ENCODE peak calls at places on chromosome 2, in four cellular contexts. S is coronary artery, E is GM03348, K is OCI-LY7. C is an unnamed sample.

GRCh38 chr2:121722479-121722878 is 14.2 kb downstream of the NIFK start:
- DNase-seq in E (peak; percentile 50), K (no peak), S (no peak), C (no peak)

GRCh38 chr2:10035053-10035422 is 8.3 kb upstream of the KLF11 start:
- DNase-seq in E (no peak), K (no peak), S (no peak), C (no peak)

GRCh38 chr2:54549912-54550518 is 93.9 kb downstream of the SPTBN1 start:
- DNase-seq in E (no peak), K (no peak), S (no peak), C (no peak)

GRCh38 chr2:197161738-197162137 is 148.8 kb downstream of the ANKRD44 start:
- DNase-seq in E (no peak), K (no peak), S (no peak), C (no peak)

GRCh38 chr2:2635025-2635528 is 304.0 kb upstream of the MYT1L start:
- DNase-seq in S (peak; percentile 53), K (no peak), E (no peak), C (no peak)

GRCh38 chr2:188475945-188476344 is 184.3 kb downstream of the GULP1 start:
- DNase-seq in E (peak; percentile 11), S (no peak), K (no peak), C (no peak)

GRCh38 chr2:240629968-240630770 is 4.9 kb downstream of the GPR35 start:
- DNase-seq in K (no peak), S (peak; percentile 60), E (no peak), C (no peak)

GRCh38 chr2:175976758-175977157 is 25.3 kb downstream of the LNPK start:
- DNase-seq in K (no peak), S (no peak), E (no peak), C (no peak)

GRCh38 chr2:201182650-201183372 is at the start of gene CASP10:
- DNase-seq in E (peak; percentile 67), S (no peak), K (peak; percentile 42), C (no peak)

GRCh38 chr2:141828761-141829160 is 302.1 kb downstream of the LRP1B start:
- DNase-seq in S (no peak), K (no peak), E (no peak), C (no peak)

GRCh38 chr2:141200191-141200590 is 930.6 kb downstream of the LRP1B start:
- DNase-seq in K (no peak), E (no peak), S (no peak), C (no peak)

GRCh38 chr2:55093381-55093780 is 43.1 kb upstream of the RTN4 start:
- DNase-seq in S (no peak), K (no peak), E (peak; percentile 32), C (no peak)

GRCh38 chr2:14774569-14774968 is 142.1 kb downstream of the LRATD1 start:
- DNase-seq in E (no peak), S (no peak), K (no peak), C (no peak)

GRCh38 chr2:196128749-196129148 is 42.6 kb downstream of the STK17B start:
- DNase-seq in S (no peak), K (no peak), E (no peak), C (no peak)

GRCh38 chr2:51120754-51121280 is 88.9 kb upstream of the NRXN1 start:
- DNase-seq in K (no peak), E (no peak), S (no peak), C (no peak)

GRCh38 chr2:179268277-179268935 is 3.8 kb upstream of the SESTD1 start:
- DNase-seq in K (no peak), E (peak; percentile 37), S (no peak), C (no peak)

GRCh38 chr2:153622285-153622684 is 143.7 kb upstream of the RPRM start:
- DNase-seq in K (no peak), S (no peak), E (no peak), C (no peak)

GRCh38 chr2:61432990-61433389 is 37.9 kb downstream of the USP34 start:
- DNase-seq in E (no peak), S (no peak), K (no peak), C (no peak)

GRCh38 chr2:174495365-174496012 is 8.7 kb upstream of the GPR155 start:
- DNase-seq in K (no peak), E (no peak), S (no peak), C (no peak)

GRCh38 chr2:20209373-20210109 is 15.4 kb downstream of the SDC1 start:
- DNase-seq in K (no peak), S (no peak), E (no peak), C (no peak)

GRCh38 chr2:15559800-15560403 is 1.2 kb downstream of the NBAS start:
- DNase-seq in E (no peak), S (no peak), K (no peak), C (no peak)

GRCh38 chr2:226730487-226730886 is 69.1 kb downstream of the IRS1 start:
- DNase-seq in S (no peak), K (no peak), E (no peak), C (no peak)

GRCh38 chr2:195758846-195759245 is 101.8 kb downstream of the SLC39A10 start:
- DNase-seq in E (no peak), K (no peak), S (no peak), C (no peak)

GRCh38 chr2:172107690-172108586 is 5.2 kb upstream of the DLX2 start:
- DNase-seq in E (no peak), S (no peak), K (no peak), C (no peak)

GRCh38 chr2:200765995-200766660 is 45.6 kb upstream of the BZW1 start:
- DNase-seq in E (no peak), K (no peak), S (no peak), C (no peak)